ENCODE peak calls at places on chromosome 20, in six cellular contexts. Z is SJCRH30, J is fibroblast of lung, W is H1, Y is stomach, G is adipocyte. P is an unnamed sample.

GRCh38 chr20:58045156-58045555 is 183.3 kb downstream of the ANKRD60 start:
- DNase-seq in G (no peak), J (no peak), W (peak; percentile 33), Z (no peak), Y (no peak), P (no peak)

GRCh38 chr20:58150772-58151171 is 77.7 kb downstream of the ANKRD60 start:
- DNase-seq in J (no peak), Y (no peak), Z (peak; percentile 37), G (no peak), W (peak; percentile 90), P (no peak)

GRCh38 chr20:20604907-20605306 is 107.5 kb downstream of the RALGAPA2 start:
- DNase-seq in W (no peak), J (no peak), Z (no peak), Y (no peak), G (no peak), P (no peak)

GRCh38 chr20:4086771-4087677 is 71.7 kb upstream of the RNF24 start:
- DNase-seq in G (no peak), Z (no peak), J (no peak), Y (no peak), W (no peak), P (no peak)

GRCh38 chr20:53522696-53523095 is 70.9 kb downstream of the ZNF217 start:
- DNase-seq in Y (no peak), Z (no peak), W (no peak), G (no peak), J (no peak), P (no peak)

GRCh38 chr20:23049201-23049932 is at the start of gene THBD:
- DNase-seq in Y (peak; percentile 76), W (peak; percentile 81), G (peak; percentile 76), J (peak; percentile 60), Z (no peak), P (no peak)

GRCh38 chr20:7196481-7196880 is 429.0 kb downstream of the BMP2 start:
- DNase-seq in Z (no peak), G (no peak), J (no peak), Y (no peak), W (no peak), P (no peak)

GRCh38 chr20:6533828-6534388 is 233.6 kb upstream of the BMP2 start:
- DNase-seq in Y (no peak), Z (peak; percentile 13), G (peak; percentile 83), W (no peak), J (peak; percentile 91), P (no peak)

GRCh38 chr20:51860015-51860882 is 57.9 kb upstream of the SALL4 start:
- DNase-seq in Y (no peak), G (peak; percentile 72), J (peak; percentile 55), Z (no peak), W (no peak), P (no peak)

GRCh38 chr20:18987781-18988360 is 174.3 kb downstream of the SCP2D1 start:
- DNase-seq in J (no peak), Y (no peak), Z (no peak), W (no peak), G (no peak), P (no peak)
- H3K9me3 ChIP-seq in J (no peaks in the 10 kb centered on the region), Y (no peaks in the 10 kb centered on the region), Z (no peaks in the 10 kb centered on the region), W (peaks cover 6% of the 10 kb centered on the region), G (no peaks in the 10 kb centered on the region), P (no peaks in the 10 kb centered on the region)

GRCh38 chr20:31410011-31410410 is 4.0 kb upstream of the DEFB121 start:
- DNase-seq in Z (no peak), G (no peak), W (no peak), J (no peak), Y (no peak), P (no peak)

GRCh38 chr20:31418307-31418706 is 12.3 kb upstream of the DEFB121 start:
- DNase-seq in J (no peak), G (no peak), Y (no peak), Z (no peak), W (no peak), P (no peak)

GRCh38 chr20:31414381-31414780 is 8.4 kb upstream of the DEFB121 start:
- DNase-seq in Z (no peak), G (no peak), Y (no peak), W (no peak), J (no peak), P (no peak)
- H3K9me3 ChIP-seq in Z (peaks cover 5% of the 10 kb centered on the region), G (no peaks in the 10 kb centered on the region), Y (no peaks in the 10 kb centered on the region), W (peaks cover 61% of the 10 kb centered on the region), J (no peaks in the 10 kb centered on the region), P (no peaks in the 10 kb centered on the region)

GRCh38 chr20:15942130-15942529 is 631.1 kb downstream of the KIF16B start:
- DNase-seq in Z (peak; percentile 35), G (peak; percentile 46), J (no peak), Y (no peak), W (no peak), P (no peak)

GRCh38 chr20:15940127-15940526 is 633.1 kb downstream of the KIF16B start:
- DNase-seq in Z (no peak), J (no peak), G (no peak), Y (no peak), W (no peak), P (no peak)

GRCh38 chr20:15937179-15937578 is 636.1 kb downstream of the KIF16B start:
- DNase-seq in Y (no peak), J (no peak), W (no peak), G (no peak), Z (no peak), P (no peak)

DNA sequence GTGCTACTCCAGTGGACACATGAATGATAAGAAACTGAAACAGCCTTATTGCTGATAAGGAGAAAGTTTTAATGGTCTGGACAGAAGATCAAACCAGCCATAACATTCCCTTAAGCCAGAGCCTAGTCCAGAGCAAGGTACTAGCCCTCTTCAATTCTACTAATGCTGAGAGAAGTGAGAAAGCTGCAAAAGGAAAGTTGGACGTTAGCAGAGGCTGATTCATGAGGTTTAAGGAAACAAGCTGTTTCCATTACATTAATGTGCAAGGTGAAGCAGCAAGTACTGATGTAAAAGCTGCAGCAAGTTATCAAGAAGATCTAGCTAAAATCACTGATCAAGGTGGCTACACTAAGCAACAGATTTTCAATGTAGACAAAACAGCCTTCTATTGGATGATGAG is 634.4 kb downstream of the KIF16B start:
- DNase-seq in G (no peak), Z (no peak), Y (no peak), W (no peak), J (no peak), P (no peak)
- H3K9me3 ChIP-seq in G (peaks cover 10% of the 10 kb centered on the region), Z (no peaks in the 10 kb centered on the region), Y (peaks cover 12% of the 10 kb centered on the region), W (peaks cover 2% of the 10 kb centered on the region), J (no peaks in the 10 kb centered on the region), P (no peaks in the 10 kb centered on the region)

GRCh38 chr20:29762620-29763019 is 1494.8 kb upstream of the DEFB115 start:
- DNase-seq in J (no peak), W (no peak), G (no peak), Z (no peak), Y (no peak), P (no peak)

GRCh38 chr20:29756664-29757063 is 1500.8 kb upstream of the DEFB115 start:
- DNase-seq in Z (no peak), Y (no peak), J (no peak), W (no peak), G (no peak), P (no peak)
- H3K9me3 ChIP-seq in Z (no peaks in the 10 kb centered on the region), Y (peaks cover 13% of the 10 kb centered on the region), J (no peaks in the 10 kb centered on the region), W (peaks cover 22% of the 10 kb centered on the region), G (no peaks in the 10 kb centered on the region), P (no peaks in the 10 kb centered on the region)

GRCh38 chr20:47351643-47352331 is 4.7 kb downstream of the ZMYND8 start:
- DNase-seq in G (peak; percentile 38), J (no peak), Y (no peak), W (no peak), Z (no peak), P (no peak)
- H3K9me3 ChIP-seq in G (no peaks in the 10 kb centered on the region), J (no peaks in the 10 kb centered on the region), Y (no peaks in the 10 kb centered on the region), W (no peaks in the 10 kb centered on the region), Z (no peaks in the 10 kb centered on the region), P (no peaks in the 10 kb centered on the region)

DNA sequence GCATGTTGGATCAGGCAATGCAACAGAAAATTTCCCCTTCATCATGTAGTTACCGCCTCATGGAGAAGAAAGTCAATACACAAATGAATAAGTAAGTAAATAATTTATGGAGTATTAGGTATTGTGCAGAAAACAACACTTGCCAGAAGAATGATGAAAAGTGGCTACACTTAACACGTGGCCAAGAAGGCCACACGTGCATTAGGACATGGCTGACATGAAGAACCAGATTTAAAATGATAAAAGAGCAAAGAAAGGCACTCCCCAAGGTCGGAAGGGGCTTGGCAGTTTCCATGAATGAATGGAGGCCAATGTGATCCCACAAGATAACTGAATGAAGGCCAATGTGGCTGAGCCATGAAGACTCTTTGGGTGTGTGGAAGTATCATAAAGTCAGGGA is 447.2 kb downstream of the DOK5 start:
- DNase-seq in Y (no peak), G (no peak), J (no peak), W (no peak), Z (no peak), P (no peak)
- H3K9me3 ChIP-seq in Y (no peaks in the 10 kb centered on the region), G (no peaks in the 10 kb centered on the region), J (no peaks in the 10 kb centered on the region), W (no peaks in the 10 kb centered on the region), Z (no peaks in the 10 kb centered on the region), P (no peaks in the 10 kb centered on the region)

GRCh38 chr20:2986466-2986865 is 57.0 kb upstream of the GNRH2 start:
- DNase-seq in W (no peak), Z (peak; percentile 35), J (peak; percentile 48), G (peak; percentile 40), Y (no peak), P (no peak)
- H3K9me3 ChIP-seq in W (no peaks in the 10 kb centered on the region), Z (no peaks in the 10 kb centered on the region), J (no peaks in the 10 kb centered on the region), G (no peaks in the 10 kb centered on the region), Y (no peaks in the 10 kb centered on the region), P (no peaks in the 10 kb centered on the region)

DNA sequence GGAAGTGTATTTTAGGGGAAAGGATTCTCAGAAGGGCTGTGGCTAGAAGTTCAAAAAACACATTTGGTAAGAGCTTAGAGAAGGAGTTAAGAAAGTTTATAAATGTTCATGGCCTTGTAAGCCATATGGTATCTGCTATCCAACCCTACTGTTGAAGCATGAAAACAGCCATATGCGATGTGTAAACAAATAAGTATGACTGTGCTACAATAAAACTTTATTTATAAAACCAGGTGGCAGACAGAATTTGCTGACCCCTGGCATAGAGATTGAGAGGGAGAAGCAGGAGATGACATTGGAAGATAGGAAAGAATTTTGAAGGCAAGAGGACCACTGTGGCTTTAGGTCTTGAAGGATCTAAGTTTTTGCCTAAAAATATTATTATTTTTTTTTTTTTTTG is 583.5 kb downstream of the DOK5 start:
- DNase-seq in Z (no peak), W (no peak), Y (no peak), G (no peak), J (no peak), P (no peak)
- H3K9me3 ChIP-seq in Z (no peaks in the 10 kb centered on the region), W (no peaks in the 10 kb centered on the region), Y (peaks cover 6% of the 10 kb centered on the region), G (no peaks in the 10 kb centered on the region), J (no peaks in the 10 kb centered on the region), P (no peaks in the 10 kb centered on the region)